ENCODE peak calls at places on chromosome 1, in six cellular contexts. F is IMR-90, W is nephron progenitor cell, K is NCI-H2029 treated with DMSO at 0.1 percent for 48 hours, G is hypothalamus, Z is brain pericyte. B is an unnamed sample.

GRCh38 chr1:166272851-166273250 is 106.0 kb upstream of the FAM78B start:
- DNase-seq in G (no peak), W (no peak), Z (no peak), F (no peak), K (no peak), B (no peak)

GRCh38 chr1:9700340-9700739 is 48.8 kb downstream of the PIK3CD start:
- DNase-seq in F (peak), Z (no peak), K (no peak), G (no peak), W (no peak), B (no peak)

GRCh38 chr1:98210064-98210463 is 289.2 kb upstream of the DPYD start:
- DNase-seq in F (peak), Z (no peak), K (no peak), W (no peak), G (no peak), B (no peak)

GRCh38 chr1:224644553-224645154 is 28.5 kb downstream of the CNIH3 start:
- DNase-seq in K (no peak), F (peak), Z (no peak), W (peak), G (no peak), B (peak)

GRCh38 chr1:116147972-116148371 is 36.8 kb downstream of the MAB21L3 start:
- DNase-seq in W (no peak), F (no peak), G (no peak), K (no peak), Z (no peak), B (no peak)

GRCh38 chr1:63991685-63992084 is 211.7 kb upstream of the UBE2U start:
- DNase-seq in K (peak), F (no peak), W (no peak), Z (no peak), G (no peak), B (no peak)

GRCh38 chr1:235852887-235853286 is 13.8 kb downstream of the LYST start:
- DNase-seq in G (no peak), W (no peak), K (no peak), F (no peak), Z (no peak), B (no peak)

GRCh38 chr1:30808067-30808662 is 50.6 kb upstream of the LAPTM5 start:
- DNase-seq in W (no peak), G (no peak), Z (no peak), K (no peak), F (no peak), B (no peak)

GRCh38 chr1:34924759-34925555 is 4.5 kb downstream of the DLGAP3 start:
- DNase-seq in K (no peak), F (peak), Z (no peak), G (no peak), W (peak), B (peak)